ENCODE peak calls at places on chromosomes 6 and 20, in ten cellular contexts. C is effector memory CD8-positive, alpha-beta T cell; N is heart right ventricle; F is PC-3; X is stimulated activated naive CD8-positive, alpha-beta T cell treated with anti-CD3 and anti-CD28 coated beads, Interleukin-15, amount 100 ng/mL, for 72 hours; Z is upper lobe of right lung; I is naive thymus-derived CD4-positive, alpha-beta T cell; D is left cardiac atrium; T is A549; S is naive thymus-derived CD8-positive, alpha-beta T cell. J is an unnamed sample.

GRCh38 chr20:36861875-36862801 is 13.8 kb upstream of the TLDC2 start:
- ATAC-seq in D (peak; percentile 64), N (peak; percentile 66), F (peak; percentile 59), Z (peak; percentile 51), I (no peak), S (no peak), X (no peak), T (peak; percentile 47), C (no peak), J (no peak)

GRCh38 chr6:154154389-154154967 is 115.4 kb downstream of the OPRM1 start:
- ATAC-seq in X (no peak), C (no peak), I (peak; percentile 65), N (no peak), F (no peak), S (no peak), T (no peak), Z (peak; percentile 67), D (no peak), J (no peak)

GRCh38 chr6:143733500-143733899 is 55.7 kb downstream of the PHACTR2 start:
- ATAC-seq in X (peak; percentile 77), N (no peak), D (no peak), I (no peak), T (no peak), S (no peak), Z (peak; percentile 50), C (no peak), F (no peak), J (peak; percentile 31)

GRCh38 chr6:46772754-46773153 is 20.4 kb upstream of the MEP1A start:
- ATAC-seq in C (no peak), Z (peak; percentile 90), D (peak; percentile 86), N (no peak), X (no peak), F (no peak), S (no peak), T (no peak), I (peak; percentile 85), J (peak; percentile 90)

GRCh38 chr20:43458422-43458924 is 777 bp downstream of the SRSF6 start:
- ATAC-seq in Z (no peak), X (peak; percentile 11), N (peak; percentile 69), I (no peak), D (no peak), S (no peak), F (no peak), C (peak; percentile 9), T (no peak), J (peak; percentile 0)

GRCh38 chr6:5025911-5026819 is 22.3 kb upstream of the RPP40 start:
- ATAC-seq in D (peak; percentile 81), Z (peak; percentile 74), S (no peak), X (no peak), C (no peak), I (peak; percentile 36), F (no peak), T (no peak), N (peak; percentile 78), J (no peak)

GRCh38 chr6:21321076-21321475 is 272.5 kb upstream of the SOX4 start:
- ATAC-seq in D (peak; percentile 73), F (no peak), Z (no peak), C (no peak), T (no peak), S (no peak), I (no peak), X (no peak), N (no peak), J (peak; percentile 24)

GRCh38 chr20:9442858-9443257 is 71.5 kb upstream of the LAMP5 start:
- ATAC-seq in N (no peak), Z (no peak), F (peak; percentile 73), T (no peak), C (no peak), S (no peak), X (no peak), D (no peak), I (no peak), J (peak; percentile 28)

GRCh38 chr20:3156811-3157619 is 2.6 kb downstream of the FASTKD5 start:
- ATAC-seq in S (peak; percentile 79), Z (peak; percentile 21), F (peak; percentile 15), C (peak; percentile 71), I (peak; percentile 86), T (no peak), D (no peak), N (no peak), X (peak; percentile 93), J (peak; percentile 88)

GRCh38 chr20:37431786-37432185 is 85.8 kb downstream of the SRC start:
- ATAC-seq in N (no peak), F (no peak), Z (peak; percentile 23), T (no peak), C (no peak), X (peak; percentile 23), I (no peak), S (no peak), D (no peak), J (no peak)

GRCh38 chr6:124962617-124963415 is 579 bp downstream of the RNF217 start:
- ATAC-seq in Z (peak; percentile 69), F (peak; percentile 32), X (peak; percentile 73), C (no peak), S (no peak), N (peak; percentile 70), T (peak; percentile 75), I (peak; percentile 49), D (peak; percentile 55), J (peak; percentile 14)

GRCh38 chr6:168414696-168415095 is 26.3 kb upstream of the SMOC2 start:
- ATAC-seq in N (no peak), C (no peak), Z (no peak), I (no peak), S (no peak), X (no peak), T (no peak), D (no peak), F (no peak), J (no peak)

GRCh38 chr6:84052204-84052882 is 18.8 kb downstream of the MRAP2 start:
- ATAC-seq in X (no peak), I (no peak), C (no peak), Z (peak; percentile 72), F (peak; percentile 78), D (peak; percentile 98), S (no peak), N (peak; percentile 99), T (no peak), J (no peak)

GRCh38 chr20:32285082-32285620 is 7.7 kb downstream of the KIF3B start:
- ATAC-seq in Z (no peak), T (no peak), S (no peak), F (peak; percentile 33), I (peak; percentile 31), N (peak; percentile 18), D (no peak), C (peak; percentile 23), X (peak; percentile 74), J (peak; percentile 51)

GRCh38 chr6:111347589-111347988 is 135.4 kb downstream of the REV3L start:
- ATAC-seq in N (no peak), S (no peak), F (no peak), Z (no peak), T (no peak), C (no peak), X (no peak), I (no peak), D (no peak), J (no peak)

GRCh38 chr6:90230547-90231240 is 65.9 kb downstream of the BACH2 start:
- ATAC-seq in Z (peak; percentile 16), D (no peak), N (no peak), I (no peak), F (no peak), S (no peak), X (no peak), T (no peak), C (no peak), J (no peak)

J was measured in stimulated activated memory B cell treated with anti-CD40 and anti-IgM and Interleukin-4, amounts not matched to agents 10 μg/mL and 1 μg/mL and 100 μg/mL, for 72 hours.